ENCODE peak calls at places on chromosomes 5 and 9, in six cellular contexts. N is GM12878, D is HepG2, R is A549, W is HCT116, S is H1. J is an unnamed sample.

GRCh38 chr9:114906922-114907571 is 23.3 kb downstream of the TNFSF8 start:
- DNase-seq in N (no peak), D (peak), R (peak), W (peak), S (peak), J (peak)

GRCh38 chr9:96612105-96612965 is 7.3 kb downstream of the CDC14B start:
- DNase-seq in N (no peak), D (peak), R (peak), W (no peak), S (no peak), J (no peak)

GRCh38 chr9:131676431-131676972 is 63.4 kb downstream of the RAPGEF1 start:
- DNase-seq in N (peak), D (no peak), R (no peak), W (no peak), S (no peak), J (no peak)

GRCh38 chr5:65205016-65205415 is 276.7 kb downstream of the ADAMTS6 start:
- DNase-seq in N (no peak), D (no peak), R (no peak), W (no peak), S (no peak), J (no peak)

GRCh38 chr9:93079371-93079770 is 16.6 kb upstream of the CARD19 start:
- DNase-seq in N (no peak), D (no peak), R (no peak), W (no peak), S (no peak), J (no peak)

GRCh38 chr9:33068991-33069390 is 7.5 kb downstream of the SMU1 start:
- DNase-seq in N (no peak), D (no peak), R (no peak), W (no peak), S (no peak), J (no peak)

GRCh38 chr5:157820593-157821252 is 38.2 kb downstream of the CLINT1 start:
- DNase-seq in N (no peak), D (peak), R (peak), W (peak), S (no peak), J (peak)

GRCh38 chr9:73824671-73825070 is 672.5 kb upstream of the RORB start:
- DNase-seq in N (no peak), D (no peak), R (no peak), W (no peak), S (peak), J (no peak)

GRCh38 chr9:122159026-122159924 is at the start of the genes MORN5 and NDUFA8:
- DNase-seq in N (peak), D (peak), R (peak), W (peak), S (peak), J (peak)

GRCh38 chr5:126624534-126624933 is 23.8 kb downstream of the PHAX start:
- DNase-seq in N (no peak), D (peak), R (peak), W (peak), S (no peak), J (peak)

GRCh38 chr5:57895766-57896165 is 413.2 kb upstream of the ACTBL2 start:
- DNase-seq in N (no peak), D (no peak), R (no peak), W (no peak), S (no peak), J (no peak)

GRCh38 chr5:175809531-175810121 is 61.8 kb upstream of the CPLX2 start:
- DNase-seq in N (no peak), D (peak), R (peak), W (peak), S (no peak), J (no peak)

GRCh38 chr5:17180957-17181723 is 36.3 kb upstream of the BASP1 start:
- DNase-seq in N (no peak), D (peak), R (peak), W (no peak), S (no peak), J (no peak)

GRCh38 chr5:35771321-35771720 is 85.4 kb upstream of the IL7R start:
- DNase-seq in N (no peak), D (no peak), R (no peak), W (no peak), S (no peak), J (no peak)

GRCh38 chr5:141521244-141521781 is 32.4 kb downstream of the PCDHGC5 start:
- DNase-seq in N (no peak), D (peak), R (peak), W (peak), S (no peak), J (peak)

GRCh38 chr5:2740051-2740848 is 11.2 kb downstream of the IRX2 start:
- DNase-seq in N (no peak), D (no peak), R (no peak), W (no peak), S (no peak), J (no peak)

GRCh38 chr5:17723876-17724275 is 89.6 kb downstream of the TAF11L14 start:
- DNase-seq in N (no peak), D (no peak), R (no peak), W (no peak), S (no peak), J (no peak)

GRCh38 chr5:54651482-54652076 is 134.0 kb downstream of the SNX18 start:
- DNase-seq in N (no peak), D (no peak), R (no peak), W (no peak), S (no peak), J (no peak)

GRCh38 chr5:31186672-31187267 is 6.7 kb upstream of the CDH6 start:
- DNase-seq in N (no peak), D (peak), R (peak), W (peak), S (no peak), J (peak)

GRCh38 chr5:133967715-133968056 is 739 bp downstream of the C5orf15 start:
- DNase-seq in N (no peak), D (no peak), R (no peak), W (no peak), S (no peak), J (no peak)

DNA sequence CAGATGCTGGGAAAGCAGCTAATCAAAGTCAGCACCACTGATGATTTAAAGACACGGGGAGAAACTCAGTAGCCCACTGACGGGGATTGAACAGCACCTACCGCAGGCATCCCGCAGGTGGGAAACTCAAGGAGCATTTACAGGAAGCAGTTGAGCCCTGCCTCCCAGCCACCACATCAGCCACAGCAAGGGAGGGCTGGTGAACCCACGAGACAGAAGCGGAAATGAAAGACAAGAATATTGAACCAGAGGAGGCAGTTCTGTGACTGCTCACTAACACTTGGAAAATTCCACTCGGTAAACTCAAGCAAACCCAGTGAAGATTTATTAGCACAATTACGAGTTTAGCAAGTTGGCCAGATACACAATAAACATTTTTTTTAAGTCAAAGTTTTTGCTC is 10.6 kb upstream of the FAM163B start:
- DNase-seq in N (no peak), D (no peak), R (no peak), W (no peak), S (no peak), J (no peak)
- TF ChIP-seq MAX in N (no peak), D (no peak), R (no peak), W (no peak), S (no peak), J (no peak)

GRCh38 chr5:174750720-174751119 is 26.3 kb downstream of the MSX2 start:
- DNase-seq in N (no peak), D (no peak), R (no peak), W (no peak), S (no peak), J (no peak)
- H3K4me3 ChIP-seq in N (no peak), D (no peak), R (no peak), W (peak), S (peak), J (no peak)

GRCh38 chr9:70563437-70564204 is 149.2 kb upstream of the KLF9 start:
- DNase-seq in N (peak), D (no peak), R (no peak), W (no peak), S (no peak), J (peak)

GRCh38 chr9:70566743-70567142 is 152.3 kb upstream of the KLF9 start:
- DNase-seq in N (no peak), D (no peak), R (no peak), W (no peak), S (no peak), J (no peak)

GRCh38 chr9:70567511-70567910 is 153.1 kb upstream of the KLF9 start:
- DNase-seq in N (no peak), D (no peak), R (no peak), W (no peak), S (no peak), J (no peak)

GRCh38 chr9:70564464-70565190 is 150.2 kb upstream of the KLF9 start:
- DNase-seq in N (no peak), D (no peak), R (no peak), W (no peak), S (no peak), J (no peak)

GRCh38 chr9:70566066-70566465 is 151.6 kb upstream of the KLF9 start:
- DNase-seq in N (no peak), D (no peak), R (no peak), W (no peak), S (no peak), J (no peak)
- TF ChIP-seq MAX in N (no peak), D (no peak), R (no peak), W (no peak), S (no peak), J (no peak)

DNA sequence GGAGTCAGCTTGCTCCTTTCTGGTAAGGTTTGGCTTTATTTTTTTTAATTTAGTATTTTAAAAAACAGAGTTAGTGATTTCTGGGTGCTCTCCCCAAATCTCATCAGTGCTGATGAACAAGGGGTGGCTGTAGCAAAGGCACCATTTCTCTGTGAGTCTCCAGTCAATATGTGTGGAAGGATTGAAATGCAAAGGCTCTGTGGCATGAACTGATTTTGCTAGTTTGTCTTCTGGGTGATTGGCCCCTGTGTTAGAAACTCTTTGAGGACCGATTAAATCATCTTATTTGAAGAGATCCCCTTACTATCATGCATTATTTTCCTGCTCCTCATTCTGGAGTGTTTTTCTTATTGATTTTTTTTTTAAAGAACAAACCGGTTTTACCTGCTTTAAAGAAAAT is 596 bp downstream of the TEK start:
- DNase-seq in N (no peak), D (no peak), R (no peak), W (no peak), S (no peak), J (no peak)
- H3K4me3 ChIP-seq in N (no peak), D (no peak), R (no peak), W (no peak), S (peak), J (no peak)

GRCh38 chr5:115557667-115558387 is 13.3 kb upstream of the FEM1C start:
- DNase-seq in N (no peak), D (peak), R (no peak), W (no peak), S (no peak), J (peak)
- TF ChIP-seq MAX in N (no peak), D (no peak), R (no peak), W (no peak), S (no peak), J (no peak)